ENCODE peak calls at places on chromosomes 13 and 19, in six cellular contexts. One of them, this sample, is unnamed.

GRCh38 chr19:49924004-49924880 is 4.8 kb upstream of the ATF5 start:
- DNase-seq in uterus: no peak
- DNase-seq in ecto neural progenitor cell: no peak
- DNase-seq in NCI-H2081: no peak
- DNase-seq in ACHN: no peak
- DNase-seq in neural crest cell: no peak
- DNase-seq in this sample: no peak

GRCh38 chr19:56309511-56310185 is 5.0 kb downstream of the ZSCAN5A start:
- DNase-seq in uterus: no peak
- DNase-seq in ecto neural progenitor cell: peak; percentile 83
- DNase-seq in NCI-H2081: peak; percentile 24
- DNase-seq in ACHN: peak; percentile 62
- DNase-seq in neural crest cell: peak; percentile 58
- DNase-seq in this sample: peak; percentile 80

GRCh38 chr13:40271931-40272775 is 394.3 kb downstream of the FOXO1 start:
- DNase-seq in uterus: peak; percentile 84
- DNase-seq in ecto neural progenitor cell: no peak
- DNase-seq in NCI-H2081: no peak
- DNase-seq in ACHN: no peak
- DNase-seq in neural crest cell: no peak
- DNase-seq in this sample: no peak

GRCh38 chr19:45385392-45386221 is 15.2 kb upstream of the ERCC2 start:
- DNase-seq in uterus: no peak
- DNase-seq in ecto neural progenitor cell: no peak
- DNase-seq in NCI-H2081: no peak
- DNase-seq in ACHN: no peak
- DNase-seq in neural crest cell: no peak
- DNase-seq in this sample: no peak

GRCh38 chr19:1611353-1611752 is 6.1 kb upstream of the UQCR11 start:
- DNase-seq in uterus: no peak
- DNase-seq in ecto neural progenitor cell: no peak
- DNase-seq in NCI-H2081: no peak
- DNase-seq in ACHN: no peak
- DNase-seq in neural crest cell: no peak
- DNase-seq in this sample: no peak

GRCh38 chr13:20703785-20704458 is 423 bp downstream of the IL17D start:
- DNase-seq in uterus: peak; percentile 73
- DNase-seq in ecto neural progenitor cell: peak; percentile 89
- DNase-seq in NCI-H2081: peak; percentile 78
- DNase-seq in ACHN: peak; percentile 74
- DNase-seq in neural crest cell: peak; percentile 67
- DNase-seq in this sample: peak; percentile 24

GRCh38 chr19:3544742-3545668 is 6.0 kb downstream of the TEKTIP1 start:
- DNase-seq in uterus: peak; percentile 69
- DNase-seq in ecto neural progenitor cell: peak; percentile 92
- DNase-seq in NCI-H2081: no peak
- DNase-seq in ACHN: peak; percentile 50
- DNase-seq in neural crest cell: peak; percentile 96
- DNase-seq in this sample: peak; percentile 35

GRCh38 chr19:48806818-48807589 is 3.8 kb downstream of the BCAT2 start:
- DNase-seq in uterus: no peak
- DNase-seq in ecto neural progenitor cell: peak; percentile 72
- DNase-seq in NCI-H2081: peak; percentile 33
- DNase-seq in ACHN: peak; percentile 35
- DNase-seq in neural crest cell: no peak
- DNase-seq in this sample: peak; percentile 65

GRCh38 chr13:33260168-33261098 is 25.1 kb downstream of the STARD13 start:
- DNase-seq in uterus: no peak
- DNase-seq in ecto neural progenitor cell: no peak
- DNase-seq in NCI-H2081: peak; percentile 51
- DNase-seq in ACHN: no peak
- DNase-seq in neural crest cell: no peak
- DNase-seq in this sample: no peak

GRCh38 chr13:79398169-79398568 is 7.9 kb downstream of the RBM26 start:
- DNase-seq in uterus: no peak
- DNase-seq in ecto neural progenitor cell: no peak
- DNase-seq in NCI-H2081: no peak
- DNase-seq in ACHN: no peak
- DNase-seq in neural crest cell: no peak
- DNase-seq in this sample: no peak

GRCh38 chr13:30179547-30180256 is 127.6 kb downstream of the KATNAL1 start:
- DNase-seq in uterus: no peak
- DNase-seq in ecto neural progenitor cell: no peak
- DNase-seq in NCI-H2081: peak; percentile 55
- DNase-seq in ACHN: no peak
- DNase-seq in neural crest cell: no peak
- DNase-seq in this sample: no peak